ENCODE peak calls at places on chromosomes 13 and 19, in six cellular contexts. M is fibroblast of lung, E is thoracic aorta, C is uterus, U is H1, Q is heart left ventricle. Z is an unnamed sample.

GRCh38 chr13:80151016-80151415 is 189.9 kb downstream of the SPRY2 start:
- DNase-seq in M (no peak), Q (no peak), U (no peak), C (no peak), E (no peak), Z (no peak)

GRCh38 chr19:588758-589692 is 656 bp upstream of the HCN2 start:
- DNase-seq in Q (no peak), U (no peak), E (no peak), C (no peak), M (no peak), Z (no peak)

GRCh38 chr13:104105418-104106355 is 1039.5 kb upstream of the SLC10A2 start:
- DNase-seq in C (no peak), U (no peak), Q (no peak), M (no peak), E (no peak), Z (no peak)

GRCh38 chr13:72290962-72291681 is 424.1 kb upstream of the DACH1 start:
- DNase-seq in M (peak), E (no peak), U (peak), Q (no peak), C (no peak), Z (peak)

GRCh38 chr19:35295792-35296462 is 4.0 kb downstream of the MAG start:
- DNase-seq in E (no peak), Q (no peak), C (no peak), M (no peak), U (no peak), Z (no peak)

GRCh38 chr13:51324714-51325440 is 14.6 kb upstream of the SERPINE3 start:
- DNase-seq in C (no peak), U (no peak), M (no peak), E (no peak), Q (no peak), Z (no peak)

GRCh38 chr13:22703601-22704209 is 477.1 kb upstream of the SGCG start:
- DNase-seq in U (no peak), E (no peak), C (no peak), Q (no peak), M (peak), Z (no peak)

GRCh38 chr19:58182577-58182988 is 278 bp upstream of the ZNF274 start:
- DNase-seq in E (no peak), M (no peak), C (no peak), U (no peak), Q (no peak), Z (no peak)

GRCh38 chr13:60838581-60838980 is 441.6 kb downstream of the TDRD3 start:
- DNase-seq in U (no peak), M (no peak), Q (no peak), C (no peak), E (no peak), Z (no peak)

GRCh38 chr13:79541426-79542049 is 60.6 kb downstream of the NDFIP2 start:
- DNase-seq in U (no peak), Q (no peak), C (no peak), M (peak), E (no peak), Z (peak)

GRCh38 chr13:25963681-25964080 is 88.1 kb downstream of the SHISA2 start:
- DNase-seq in U (no peak), M (peak), E (no peak), C (no peak), Q (no peak), Z (peak)

GRCh38 chr19:8373867-8374813 is 10.2 kb downstream of the ANGPTL4 start:
- DNase-seq in M (no peak), U (no peak), Q (no peak), C (no peak), E (no peak), Z (peak)

GRCh38 chr19:41998246-41999020 is 4.4 kb upstream of the ATP1A3 start:
- DNase-seq in C (no peak), Q (peak), M (peak), U (no peak), E (no peak), Z (peak)

GRCh38 chr19:17220207-17220758 is 5.1 kb downstream of the USE1 start:
- DNase-seq in E (no peak), M (peak), C (peak), U (no peak), Q (peak), Z (peak)

GRCh38 chr19:12695090-12695489 is 1.3 kb downstream of the FBXW9 start:
- DNase-seq in C (no peak), Q (no peak), M (no peak), E (no peak), U (no peak), Z (no peak)

GRCh38 chr19:3819989-3820388 is 33.8 kb upstream of the MATK start:
- DNase-seq in E (no peak), M (no peak), U (no peak), Q (no peak), C (no peak), Z (no peak)

DNA sequence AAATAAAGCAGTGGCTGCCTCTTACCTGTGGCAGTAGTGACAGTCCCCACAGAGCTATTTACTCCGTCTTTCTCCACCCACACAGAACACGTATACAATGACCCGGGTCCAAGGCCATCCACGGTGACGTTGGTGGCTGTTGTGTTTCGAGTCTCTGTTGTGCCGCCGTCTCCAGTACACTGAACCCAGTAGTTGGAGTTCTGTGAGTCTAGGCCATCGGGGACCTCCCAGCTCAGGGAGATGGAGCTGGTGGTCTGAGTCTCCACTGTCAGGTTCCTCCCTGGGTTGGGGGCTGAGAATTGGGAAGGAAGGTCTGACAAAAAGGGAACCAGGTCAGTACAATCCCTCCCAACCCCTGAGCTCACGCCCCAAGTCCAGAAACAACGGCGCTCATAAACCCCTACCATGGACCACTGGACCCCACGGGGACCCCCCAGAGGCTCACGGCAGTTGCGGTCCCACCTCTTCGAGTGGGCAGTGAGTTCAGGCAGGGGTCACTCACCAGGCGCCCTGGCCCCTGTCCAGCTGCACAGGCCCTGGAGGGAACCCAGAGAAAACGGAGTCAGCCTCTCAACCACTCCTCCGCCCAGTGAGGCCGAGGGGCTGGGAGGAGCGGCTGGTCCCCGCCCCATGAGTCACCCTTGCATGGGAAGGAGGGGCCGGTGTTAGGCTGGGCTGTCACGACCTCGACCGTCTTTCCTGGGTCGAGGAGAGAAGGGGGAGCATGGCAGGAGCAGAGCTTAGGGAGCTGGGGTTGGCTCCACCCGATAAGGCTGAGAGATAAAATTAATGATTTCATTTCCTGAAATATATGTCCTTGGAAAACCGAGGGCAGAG is 2.4 kb downstream of the PTPRH start:
- DNase-seq in E (no peak), M (peak), U (no peak), Q (peak), C (peak), Z (peak)
- H3K4me3 ChIP-seq in E (peak), M (peak), U (no peak), Q (peak), C (peak), Z (peak)

GRCh38 chr13:96141032-96141431 is 51.1 kb downstream of the HS6ST3 start:
- DNase-seq in U (no peak), E (no peak), Q (no peak), C (no peak), M (peak), Z (peak)
- TF ChIP-seq CTCF in U (peak), E (no peak), Q (peak), C (no peak), M (no peak), Z (peak)

GRCh38 chr19:46861691-46862503 is 1.1 kb downstream of the ARHGAP35 start:
- DNase-seq in M (no peak), U (no peak), Q (no peak), E (no peak), C (no peak), Z (no peak)

GRCh38 chr19:46860125-46860845 is 512 bp upstream of the ARHGAP35 start:
- DNase-seq in C (peak), U (peak), M (peak), Q (peak), E (peak), Z (peak)

GRCh38 chr19:46862504-46862835 is 1.7 kb downstream of the ARHGAP35 start:
- DNase-seq in C (no peak), E (no peak), M (no peak), Q (no peak), U (no peak), Z (no peak)

GRCh38 chr19:46860846-46861690 is at the start of gene ARHGAP35:
- DNase-seq in C (peak), E (no peak), M (no peak), U (no peak), Q (peak), Z (peak)

DNA sequence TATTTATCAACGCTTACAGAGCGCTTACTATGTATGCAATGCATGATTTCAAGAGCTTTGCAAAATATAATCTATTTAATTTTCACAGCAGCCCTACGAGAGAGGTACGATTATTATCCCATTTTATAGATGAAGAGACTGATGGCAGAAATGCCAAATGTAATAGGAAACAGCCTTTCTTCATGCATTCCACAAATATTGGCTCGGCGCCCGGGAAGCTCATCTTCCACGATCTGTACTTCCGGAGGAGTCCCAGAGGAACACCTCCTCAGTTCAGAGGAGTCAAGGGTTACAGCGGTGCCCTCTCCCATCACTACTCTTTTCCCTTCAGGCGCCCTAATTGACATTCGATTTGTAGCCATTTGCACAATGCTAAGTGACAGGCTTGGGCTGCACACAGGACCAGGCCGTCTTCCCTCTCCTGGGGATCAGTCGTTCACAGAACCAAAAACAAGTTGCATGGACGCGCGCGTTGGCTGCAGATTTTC is 1.1 kb upstream of the ARHGAP35 start:
- DNase-seq in Q (peak), M (no peak), C (peak), U (no peak), E (no peak), Z (peak)
- H3K4me3 ChIP-seq in Q (peak), M (peak), C (no peak), U (peak), E (peak), Z (peak)

DNA sequence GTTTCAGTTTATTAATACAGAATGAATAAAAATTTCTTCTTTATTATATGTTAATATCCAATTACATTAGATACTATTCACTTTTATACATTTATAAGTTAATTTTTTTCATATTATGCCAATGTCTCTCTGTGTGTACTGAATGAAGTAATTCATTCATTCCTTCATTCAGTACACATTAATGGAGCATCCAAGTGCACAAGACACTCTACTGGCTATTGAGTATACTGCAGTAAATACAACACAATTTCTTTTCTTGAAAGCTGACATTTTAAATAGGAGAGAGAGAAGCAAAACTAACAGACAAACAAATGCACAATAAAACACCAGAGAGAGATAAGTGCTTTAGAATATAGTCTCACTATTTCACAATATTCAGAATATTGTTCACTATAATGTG is 1038.3 kb upstream of the SPRY2 start:
- DNase-seq in U (no peak), E (no peak), M (no peak), C (no peak), Q (no peak), Z (no peak)
- TF ChIP-seq CTCF in U (no peak), E (no peak), M (no peak), C (no peak), Q (no peak), Z (no peak)

GRCh38 chr13:95091755-95092154 is 209.5 kb downstream of the ABCC4 start:
- DNase-seq in U (no peak), Q (no peak), C (no peak), E (no peak), M (no peak), Z (no peak)
- H3K4me3 ChIP-seq in U (no peak), Q (no peak), C (no peak), E (no peak), M (no peak), Z (no peak)

DNA sequence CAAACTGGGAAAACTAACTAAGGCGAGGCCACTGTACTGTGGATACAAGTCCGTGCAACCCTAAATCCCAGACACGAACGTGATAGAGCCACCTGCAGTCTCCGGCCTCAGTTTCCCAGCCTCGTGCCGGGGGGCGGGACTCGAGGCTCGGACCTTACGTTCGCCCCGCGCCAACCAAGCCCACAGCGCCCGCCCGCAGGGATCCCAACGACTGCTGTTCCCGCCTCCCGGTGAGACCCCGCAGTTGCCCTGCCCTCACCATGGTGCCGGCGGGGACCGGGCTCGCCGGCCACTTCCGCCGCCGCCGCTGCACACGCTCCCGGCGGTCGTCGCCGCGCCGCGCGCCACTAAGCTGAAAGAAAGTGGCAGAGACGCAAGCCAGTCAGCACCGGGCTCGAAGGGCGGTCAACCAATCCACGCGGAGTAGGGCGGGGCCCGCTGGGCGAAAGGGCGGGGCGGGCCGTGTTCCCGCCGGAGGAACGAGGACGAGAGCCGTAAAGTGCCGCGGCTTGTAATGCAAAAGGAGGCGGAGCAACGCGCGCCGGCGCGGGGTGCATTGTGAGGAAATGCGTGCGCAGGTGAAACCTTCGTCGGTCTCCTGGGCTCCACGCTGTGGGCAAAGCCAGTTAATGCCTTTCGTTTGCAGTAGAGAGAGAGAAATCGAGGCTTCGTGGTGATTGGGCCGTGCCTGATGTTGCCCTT is at the start of gene LSM4:
- DNase-seq in U (peak), E (peak), Q (peak), M (peak), C (peak), Z (peak)
- TF ChIP-seq CTCF in U (peak), E (no peak), Q (no peak), M (no peak), C (peak), Z (peak)